ENCODE peak calls at places on chromosomes 6 and 20, in nine cellular contexts. Q, Z, S, A, N, H, W, X and J are unnamed samples.

GRCh38 chr20:44532248-44532980 is 10.5 kb upstream of the SERINC3 start:
- DNase-seq in Q (no peak), Z (peak; percentile 32), S (no peak), A (no peak), N (no peak), H (no peak), W (no peak), X (no peak), J (no peak)

GRCh38 chr20:39813190-39813829 is 851.2 kb downstream of the DHX35 start:
- DNase-seq in Q (no peak), Z (no peak), S (no peak), A (no peak), N (no peak), H (no peak), W (no peak), X (no peak), J (no peak)

GRCh38 chr6:166127624-166128472 is 39.8 kb downstream of the TBXT start:
- DNase-seq in Q (no peak), Z (no peak), S (no peak), A (no peak), N (no peak), H (no peak), W (no peak), X (no peak), J (no peak)

GRCh38 chr6:22049002-22049401 is 247.8 kb downstream of the PRL start:
- DNase-seq in Q (no peak), Z (no peak), S (no peak), A (no peak), N (no peak), H (no peak), W (no peak), X (no peak), J (no peak)

GRCh38 chr6:27544612-27545260 is 71.8 kb upstream of the ZNF184 start:
- DNase-seq in Q (no peak), Z (no peak), S (no peak), A (no peak), N (no peak), H (no peak), W (no peak), X (no peak), J (no peak)

GRCh38 chr20:48717095-48717958 is 110.5 kb downstream of the PREX1 start:
- DNase-seq in Q (no peak), Z (no peak), S (no peak), A (no peak), N (no peak), H (no peak), W (no peak), X (no peak), J (no peak)

GRCh38 chr20:17966432-17967312 is 1.9 kb downstream of the SNX5 start:
- DNase-seq in Q (no peak), Z (no peak), S (peak; percentile 76), A (no peak), N (peak; percentile 46), H (no peak), W (peak; percentile 29), X (no peak), J (no peak)

GRCh38 chr6:109336221-109336955 is 45.9 kb downstream of the CD164 start:
- DNase-seq in Q (no peak), Z (no peak), S (no peak), A (no peak), N (no peak), H (no peak), W (no peak), X (peak; percentile 41), J (no peak)

GRCh38 chr6:69680302-69680701 is 116.5 kb downstream of the LMBRD1 start:
- DNase-seq in Q (no peak), Z (no peak), S (no peak), A (no peak), N (no peak), H (no peak), W (no peak), X (no peak), J (no peak)

GRCh38 chr6:45586216-45587171 is 208.8 kb upstream of the SUPT3H start:
- DNase-seq in Q (no peak), Z (no peak), S (peak; percentile 23), A (no peak), N (no peak), H (no peak), W (no peak), X (peak; percentile 22), J (no peak)

GRCh38 chr20:10469599-10469998 is 34.5 kb downstream of the SLX4IP start:
- DNase-seq in Q (peak; percentile 72), Z (no peak), S (peak; percentile 93), A (no peak), N (peak; percentile 84), H (no peak), W (peak; percentile 62), X (peak; percentile 48), J (no peak)

GRCh38 chr6:105990151-105990550 is 96.0 kb upstream of the PRDM1 start:
- DNase-seq in Q (no peak), Z (no peak), S (no peak), A (no peak), N (no peak), H (no peak), W (no peak), X (no peak), J (no peak)

GRCh38 chr6:138785980-138786379 is 9.9 kb upstream of the ECT2L start:
- DNase-seq in Q (no peak), Z (no peak), S (no peak), A (no peak), N (no peak), H (no peak), W (no peak), X (no peak), J (no peak)

GRCh38 chr6:137744877-137745276 is 122.2 kb upstream of the TNFAIP3 start:
- DNase-seq in Q (no peak), Z (no peak), S (no peak), A (no peak), N (no peak), H (no peak), W (no peak), X (no peak), J (no peak)

GRCh38 chr6:16320533-16321340 is 82.3 kb downstream of the GMPR start:
- DNase-seq in Q (no peak), Z (no peak), S (no peak), A (peak; percentile 28), N (peak; percentile 34), H (no peak), W (no peak), X (no peak), J (no peak)

GRCh38 chr20:45235995-45236394 is 14.8 kb downstream of the SEMG2 start:
- DNase-seq in Q (no peak), Z (no peak), S (no peak), A (no peak), N (no peak), H (no peak), W (no peak), X (peak; percentile 83), J (no peak)

GRCh38 chr6:37473364-37474095 is 26.2 kb downstream of the CCDC167 start:
- DNase-seq in Q (no peak), Z (peak; percentile 74), S (no peak), A (no peak), N (no peak), H (no peak), W (no peak), X (no peak), J (no peak)

GRCh38 chr20:41694796-41695195 is 76.6 kb upstream of the CHD6 start:
- DNase-seq in Q (no peak), Z (no peak), S (peak; percentile 29), A (no peak), N (no peak), H (no peak), W (no peak), X (no peak), J (no peak)
- TF ChIP-seq CTCF in Q (no peak), Z (no peak), S (no peak), A (no peak), N (no peak), H (no peak), W (no peak), X (no peak), J (no peak)

DNA sequence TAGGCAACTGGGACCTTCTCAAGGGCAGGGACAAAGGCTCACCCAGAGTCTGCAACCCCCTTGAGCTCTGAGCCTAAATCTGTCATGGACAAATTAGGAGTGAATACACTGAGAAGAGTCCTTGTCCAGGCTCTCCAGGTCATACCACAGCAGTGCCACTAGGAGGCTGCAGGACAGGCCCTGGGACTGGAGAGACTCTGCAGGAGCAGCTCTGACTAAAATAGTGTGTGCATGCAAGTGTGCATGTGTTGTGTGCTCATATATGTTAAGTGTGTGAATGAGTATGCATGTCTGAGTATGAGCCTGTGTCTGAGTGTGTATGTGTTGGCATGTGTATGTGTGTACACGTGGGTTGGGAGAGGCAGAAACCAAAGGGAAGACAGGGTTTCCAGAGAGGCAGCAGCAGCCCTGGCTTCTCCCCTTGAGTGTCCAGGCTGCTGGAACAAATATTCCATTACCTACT is 27.1 kb downstream of the MRPL14 start:
- DNase-seq in Q (no peak), Z (no peak), S (peak; percentile 47), A (no peak), N (peak; percentile 62), H (no peak), W (peak; percentile 66), X (no peak), J (no peak)
- TF ChIP-seq CTCF in Q (peak; percentile 73), Z (peak; percentile 33), S (peak; percentile 67), A (no peak), N (peak; percentile 50), H (peak; percentile 44), W (peak; percentile 68), X (no peak), J (peak; percentile 75)

GRCh38 chr6:157158456-157158855 is 164.9 kb downstream of the TMEM242 start:
- DNase-seq in Q (no peak), Z (no peak), S (no peak), A (no peak), N (no peak), H (no peak), W (peak; percentile 58), X (no peak), J (no peak)

GRCh38 chr6:157161912-157162311 is 161.4 kb downstream of the TMEM242 start:
- DNase-seq in Q (no peak), Z (no peak), S (no peak), A (no peak), N (no peak), H (no peak), W (no peak), X (no peak), J (no peak)

GRCh38 chr6:157157228-157157627 is 166.1 kb downstream of the TMEM242 start:
- DNase-seq in Q (no peak), Z (no peak), S (no peak), A (no peak), N (no peak), H (no peak), W (no peak), X (no peak), J (no peak)

GRCh38 chr6:157159339-157159738 is 164.0 kb downstream of the TMEM242 start:
- DNase-seq in Q (no peak), Z (no peak), S (no peak), A (no peak), N (no peak), H (no peak), W (no peak), X (no peak), J (no peak)

GRCh38 chr6:157158897-157159296 is 164.4 kb downstream of the TMEM242 start:
- DNase-seq in Q (no peak), Z (no peak), S (no peak), A (no peak), N (no peak), H (no peak), W (peak; percentile 15), X (no peak), J (no peak)
- TF ChIP-seq CTCF in Q (peak; percentile 2), Z (no peak), S (no peak), A (no peak), N (no peak), H (no peak), W (peak; percentile 14), X (no peak), J (peak; percentile 19)

GRCh38 chr6:88513920-88514319 is 347.8 kb upstream of the CNR1 start:
- DNase-seq in Q (no peak), Z (no peak), S (no peak), A (no peak), N (no peak), H (no peak), W (no peak), X (no peak), J (no peak)
- TF ChIP-seq CTCF in Q (no peak), Z (no peak), S (no peak), A (no peak), N (no peak), H (no peak), W (no peak), X (no peak), J (no peak)